ENCODE peak calls at places on chromosomes 2 and 18, in six cellular contexts. O is C1 segment of cervical spinal cord, K is T-cell, L is MCF 10A, Q is EL, E is BE2C. P is an unnamed sample.

GRCh38 chr2:86633094-86633740 is 9.6 kb upstream of the RNF103 start:
- DNase-seq in L (no peak), E (no peak), O (no peak), Q (no peak), K (no peak), P (no peak)

GRCh38 chr18:60739212-60739611 is 366.6 kb upstream of the MC4R start:
- DNase-seq in L (no peak), O (no peak), E (no peak), Q (no peak), K (no peak), P (no peak)

GRCh38 chr2:37344453-37345361 is at the start of gene QPCT:
- DNase-seq in K (peak; percentile 76), Q (peak; percentile 81), O (no peak), E (peak; percentile 42), L (no peak), P (peak; percentile 16)

GRCh38 chr2:117856415-117857210 is 42.1 kb downstream of the DDX18 start:
- DNase-seq in L (peak; percentile 91), E (no peak), O (no peak), K (no peak), Q (peak; percentile 99), P (no peak)

GRCh38 chr2:228417526-228417925 is 236.0 kb upstream of the SPHKAP start:
- DNase-seq in O (no peak), Q (peak; percentile 18), K (no peak), L (peak; percentile 75), E (no peak), P (no peak)

GRCh38 chr2:47299555-47299954 is 103.4 kb upstream of the MSH2 start:
- DNase-seq in Q (peak; percentile 52), K (no peak), L (peak; percentile 65), O (no peak), E (no peak), P (no peak)

GRCh38 chr2:16079637-16080036 is 139.3 kb downstream of the MYCN start:
- DNase-seq in E (no peak), L (peak; percentile 16), Q (no peak), O (no peak), K (no peak), P (no peak)

GRCh38 chr2:39513641-39514094 is 76.6 kb upstream of the MAP4K3 start:
- DNase-seq in E (peak; percentile 61), L (peak; percentile 92), O (no peak), K (no peak), Q (peak; percentile 98), P (no peak)

GRCh38 chr18:49959176-49959575 is 145.8 kb upstream of the ACAA2 start:
- DNase-seq in L (no peak), O (no peak), E (no peak), Q (no peak), K (no peak), P (no peak)

GRCh38 chr2:201880620-201881381 is 74.5 kb downstream of the CDK15 start:
- DNase-seq in Q (peak; percentile 70), E (no peak), K (no peak), L (no peak), O (no peak), P (no peak)

GRCh38 chr2:97727296-97727695 is 13.9 kb downstream of the ZAP70 start:
- DNase-seq in Q (no peak), E (no peak), O (no peak), K (no peak), L (no peak), P (no peak)

GRCh38 chr18:55351220-55351619 is 236.8 kb downstream of the TCF4 start:
- DNase-seq in K (no peak), E (no peak), O (no peak), Q (peak; percentile 4), L (no peak), P (no peak)

GRCh38 chr2:134372141-134372540 is 118.3 kb downstream of the MGAT5 start:
- DNase-seq in L (no peak), Q (peak; percentile 92), E (no peak), K (no peak), O (no peak), P (no peak)

GRCh38 chr2:62460175-62460574 is 45.8 kb downstream of the TMEM17 start:
- DNase-seq in L (no peak), Q (no peak), K (no peak), E (no peak), O (no peak), P (no peak)

GRCh38 chr2:197803033-197803444 is 1.4 kb upstream of the PLCL1 start:
- DNase-seq in K (no peak), O (no peak), Q (peak; percentile 47), L (peak; percentile 55), E (peak; percentile 37), P (peak; percentile 66)

GRCh38 chr18:73693091-73693490 is 454.5 kb downstream of the FBXO15 start:
- DNase-seq in E (no peak), Q (no peak), L (no peak), K (no peak), O (no peak), P (no peak)

GRCh38 chr2:42110287-42110973 is 58.7 kb upstream of the EML4 start:
- DNase-seq in E (peak; percentile 33), L (no peak), O (no peak), K (no peak), Q (peak; percentile 23), P (no peak)

GRCh38 chr2:9699139-9699823 is 68.5 kb upstream of the YWHAQ start:
- DNase-seq in O (no peak), L (peak; percentile 48), K (no peak), Q (peak; percentile 72), E (no peak), P (no peak)

GRCh38 chr18:63298393-63299015 is 21.1 kb downstream of the BCL2 start:
- DNase-seq in E (no peak), K (no peak), L (no peak), O (no peak), Q (no peak), P (no peak)

GRCh38 chr2:38345323-38346038 is 31.6 kb downstream of the ATL2 start:
- DNase-seq in L (no peak), Q (no peak), O (no peak), E (no peak), K (no peak), P (no peak)

GRCh38 chr18:26103579-26103978 is 13.2 kb upstream of the SS18 start:
- DNase-seq in E (peak; percentile 34), O (no peak), Q (no peak), K (no peak), L (peak; percentile 58), P (no peak)

GRCh38 chr2:176088048-176088936 is 4.2 kb upstream of the HOXD13 start:
- DNase-seq in O (no peak), K (peak; percentile 12), Q (peak; percentile 59), L (peak; percentile 66), E (peak; percentile 57), P (no peak)

GRCh38 chr2:240506406-240507059 is 51.3 kb downstream of the ANKMY1 start:
- DNase-seq in O (no peak), L (no peak), Q (no peak), E (no peak), K (no peak), P (no peak)

GRCh38 chr2:109726666-109727270 is 67.3 kb upstream of the RGPD5 start:
- DNase-seq in K (no peak), L (no peak), E (no peak), O (no peak), Q (no peak), P (no peak)

GRCh38 chr2:1942146-1942545 is 197.8 kb upstream of the PXDN start:
- DNase-seq in L (no peak), E (no peak), Q (no peak), O (no peak), K (no peak), P (no peak)

GRCh38 chr2:133953524-133953923 is 300.3 kb upstream of the MGAT5 start:
- DNase-seq in K (no peak), O (no peak), L (no peak), Q (no peak), E (no peak), P (no peak)

GRCh38 chr2:227115761-227116160 is 48.2 kb downstream of the COL4A4 start:
- DNase-seq in Q (peak; percentile 9), E (no peak), O (no peak), L (no peak), K (no peak), P (no peak)

P was measured in tibial nerve.